ENCODE peak calls at places on chromosomes 5 and 9, in five cellular contexts. One of them, this sample, is unnamed.

GRCh38 chr9:126144215-126144614 is 182.4 kb upstream of the MVB12B start:
- DNase-seq in T-helper 2 cell: no peak
- DNase-seq in choroid plexus epithelial cell: no peak
- DNase-seq in colonic mucosa: no peak
- DNase-seq in Right ventricle myocardium inferior: no peak
- DNase-seq in this sample: no peak

GRCh38 chr5:56814361-56814962 is 887 bp upstream of the MAP3K1 start:
- DNase-seq in T-helper 2 cell: peak
- DNase-seq in choroid plexus epithelial cell: no peak
- DNase-seq in colonic mucosa: peak
- DNase-seq in Right ventricle myocardium inferior: peak
- DNase-seq in this sample: peak

GRCh38 chr5:43556857-43557593 is at the start of gene PAIP1:
- DNase-seq in T-helper 2 cell: peak
- DNase-seq in choroid plexus epithelial cell: peak
- DNase-seq in colonic mucosa: peak
- DNase-seq in Right ventricle myocardium inferior: peak
- DNase-seq in this sample: peak

GRCh38 chr5:176608937-176609723 is 826 bp downstream of the GPRIN1 start:
- DNase-seq in T-helper 2 cell: no peak
- DNase-seq in choroid plexus epithelial cell: no peak
- DNase-seq in colonic mucosa: no peak
- DNase-seq in Right ventricle myocardium inferior: peak
- DNase-seq in this sample: peak

GRCh38 chr5:143119881-143120341 is 283.6 kb downstream of the NR3C1 start:
- DNase-seq in T-helper 2 cell: no peak
- DNase-seq in choroid plexus epithelial cell: no peak
- DNase-seq in colonic mucosa: no peak
- DNase-seq in Right ventricle myocardium inferior: no peak
- DNase-seq in this sample: no peak

GRCh38 chr5:93188876-93189485 is 392.0 kb downstream of the NR2F1-AS1 start:
- DNase-seq in T-helper 2 cell: no peak
- DNase-seq in choroid plexus epithelial cell: no peak
- DNase-seq in colonic mucosa: no peak
- DNase-seq in Right ventricle myocardium inferior: no peak
- DNase-seq in this sample: no peak

GRCh38 chr5:164680216-164680615 is 1174.8 kb downstream of the MAT2B start:
- DNase-seq in T-helper 2 cell: no peak
- DNase-seq in choroid plexus epithelial cell: no peak
- DNase-seq in colonic mucosa: no peak
- DNase-seq in Right ventricle myocardium inferior: no peak
- DNase-seq in this sample: no peak

GRCh38 chr5:125394661-125395280 is 648.3 kb upstream of the ZNF608 start:
- DNase-seq in T-helper 2 cell: no peak
- DNase-seq in choroid plexus epithelial cell: peak
- DNase-seq in colonic mucosa: no peak
- DNase-seq in Right ventricle myocardium inferior: no peak
- DNase-seq in this sample: no peak

GRCh38 chr9:87494970-87495471 is 2.6 kb upstream of the DAPK1 start:
- DNase-seq in T-helper 2 cell: peak
- DNase-seq in choroid plexus epithelial cell: no peak
- DNase-seq in colonic mucosa: no peak
- DNase-seq in Right ventricle myocardium inferior: no peak
- DNase-seq in this sample: no peak

GRCh38 chr5:109944461-109944860 is 254.7 kb downstream of the MAN2A1 start:
- DNase-seq in T-helper 2 cell: no peak
- DNase-seq in choroid plexus epithelial cell: no peak
- DNase-seq in colonic mucosa: no peak
- DNase-seq in Right ventricle myocardium inferior: no peak
- DNase-seq in this sample: no peak

GRCh38 chr9:138077898-138078540 is 200.4 kb downstream of the CACNA1B start:
- DNase-seq in T-helper 2 cell: no peak
- DNase-seq in choroid plexus epithelial cell: no peak
- DNase-seq in colonic mucosa: no peak
- DNase-seq in Right ventricle myocardium inferior: no peak
- DNase-seq in this sample: no peak

GRCh38 chr9:72733896-72734295 is 212.5 kb downstream of the TMC1 start:
- DNase-seq in T-helper 2 cell: no peak
- DNase-seq in choroid plexus epithelial cell: no peak
- DNase-seq in colonic mucosa: no peak
- DNase-seq in Right ventricle myocardium inferior: no peak
- DNase-seq in this sample: peak

GRCh38 chr5:80128129-80128528 is 93.0 kb downstream of the THBS4 start:
- DNase-seq in T-helper 2 cell: no peak
- DNase-seq in choroid plexus epithelial cell: peak
- DNase-seq in colonic mucosa: no peak
- DNase-seq in Right ventricle myocardium inferior: no peak
- DNase-seq in this sample: no peak

GRCh38 chr5:57937501-57937900 is 454.9 kb upstream of the ACTBL2 start:
- DNase-seq in T-helper 2 cell: no peak
- DNase-seq in choroid plexus epithelial cell: peak
- DNase-seq in colonic mucosa: no peak
- DNase-seq in Right ventricle myocardium inferior: no peak
- DNase-seq in this sample: no peak

GRCh38 chr5:66436721-66437120 is 159.5 kb upstream of the MAST4 start:
- DNase-seq in T-helper 2 cell: no peak
- DNase-seq in choroid plexus epithelial cell: no peak
- DNase-seq in colonic mucosa: no peak
- DNase-seq in Right ventricle myocardium inferior: no peak
- DNase-seq in this sample: peak

GRCh38 chr9:137461316-137461662 is 2.2 kb upstream of the NSMF start:
- DNase-seq in T-helper 2 cell: no peak
- DNase-seq in choroid plexus epithelial cell: no peak
- DNase-seq in colonic mucosa: no peak
- DNase-seq in Right ventricle myocardium inferior: peak
- DNase-seq in this sample: no peak

GRCh38 chr5:152146566-152146965 is 221.9 kb upstream of the GLRA1 start:
- DNase-seq in T-helper 2 cell: no peak
- DNase-seq in choroid plexus epithelial cell: no peak
- DNase-seq in colonic mucosa: no peak
- DNase-seq in Right ventricle myocardium inferior: no peak
- DNase-seq in this sample: no peak

GRCh38 chr5:108735790-108736189 is 11.9 kb upstream of the FER start:
- DNase-seq in T-helper 2 cell: no peak
- DNase-seq in choroid plexus epithelial cell: no peak
- DNase-seq in colonic mucosa: no peak
- DNase-seq in Right ventricle myocardium inferior: no peak
- DNase-seq in this sample: no peak

GRCh38 chr9:136685792-136686533 is 1.3 kb downstream of the AGPAT2 start:
- DNase-seq in T-helper 2 cell: no peak
- DNase-seq in choroid plexus epithelial cell: no peak
- DNase-seq in colonic mucosa: no peak
- DNase-seq in Right ventricle myocardium inferior: no peak
- DNase-seq in this sample: peak

GRCh38 chr9:29740518-29740917 is 2167.2 kb upstream of the C9orf72 start:
- DNase-seq in T-helper 2 cell: peak
- DNase-seq in choroid plexus epithelial cell: no peak
- DNase-seq in colonic mucosa: no peak
- DNase-seq in Right ventricle myocardium inferior: no peak
- DNase-seq in this sample: no peak

GRCh38 chr5:154686490-154686889 is 68.7 kb upstream of the LARP1 start:
- DNase-seq in T-helper 2 cell: no peak
- DNase-seq in choroid plexus epithelial cell: peak
- DNase-seq in colonic mucosa: no peak
- DNase-seq in Right ventricle myocardium inferior: no peak
- DNase-seq in this sample: peak

GRCh38 chr9:120477534-120478001 is 102.4 kb downstream of the CDK5RAP2 start:
- DNase-seq in T-helper 2 cell: peak
- DNase-seq in choroid plexus epithelial cell: peak
- DNase-seq in colonic mucosa: peak
- DNase-seq in Right ventricle myocardium inferior: peak
- DNase-seq in this sample: peak

GRCh38 chr5:95591490-95591901 is 28.4 kb upstream of the GPR150 start:
- DNase-seq in T-helper 2 cell: peak
- DNase-seq in choroid plexus epithelial cell: peak
- DNase-seq in colonic mucosa: no peak
- DNase-seq in Right ventricle myocardium inferior: no peak
- DNase-seq in this sample: peak

GRCh38 chr5:471750-472058 is 28.7 kb downstream of the EXOC3 start:
- DNase-seq in T-helper 2 cell: no peak
- DNase-seq in choroid plexus epithelial cell: no peak
- DNase-seq in colonic mucosa: no peak
- DNase-seq in Right ventricle myocardium inferior: no peak
- DNase-seq in this sample: no peak

GRCh38 chr9:84383178-84383577 is 42.6 kb upstream of the SLC28A3 start:
- DNase-seq in T-helper 2 cell: no peak
- DNase-seq in choroid plexus epithelial cell: no peak
- DNase-seq in colonic mucosa: no peak
- DNase-seq in Right ventricle myocardium inferior: no peak
- DNase-seq in this sample: no peak

GRCh38 chr5:171450423-171451246 is 31.2 kb downstream of the FGF18 start:
- DNase-seq in T-helper 2 cell: no peak
- DNase-seq in choroid plexus epithelial cell: peak
- DNase-seq in colonic mucosa: peak
- DNase-seq in Right ventricle myocardium inferior: peak
- DNase-seq in this sample: peak

GRCh38 chr5:112681481-112681908 is 56.2 kb upstream of the APC start:
- DNase-seq in T-helper 2 cell: no peak
- DNase-seq in choroid plexus epithelial cell: no peak
- DNase-seq in colonic mucosa: no peak
- DNase-seq in Right ventricle myocardium inferior: no peak
- DNase-seq in this sample: peak

GRCh38 chr9:87957839-87958238 is 16.5 kb downstream of the CDK20 start:
- DNase-seq in T-helper 2 cell: peak
- DNase-seq in choroid plexus epithelial cell: no peak
- DNase-seq in colonic mucosa: no peak
- DNase-seq in Right ventricle myocardium inferior: no peak
- DNase-seq in this sample: no peak

GRCh38 chr9:130599625-130600024 is 20.2 kb downstream of the FUBP3 start:
- DNase-seq in T-helper 2 cell: no peak
- DNase-seq in choroid plexus epithelial cell: no peak
- DNase-seq in colonic mucosa: no peak
- DNase-seq in Right ventricle myocardium inferior: no peak
- DNase-seq in this sample: no peak

GRCh38 chr5:125485003-125485641 is 738.7 kb upstream of the ZNF608 start:
- DNase-seq in T-helper 2 cell: no peak
- DNase-seq in choroid plexus epithelial cell: peak
- DNase-seq in colonic mucosa: peak
- DNase-seq in Right ventricle myocardium inferior: no peak
- DNase-seq in this sample: peak

GRCh38 chr9:81529556-81530193 is 159.7 kb downstream of the TLE1 start:
- DNase-seq in T-helper 2 cell: no peak
- DNase-seq in choroid plexus epithelial cell: peak
- DNase-seq in colonic mucosa: no peak
- DNase-seq in Right ventricle myocardium inferior: no peak
- DNase-seq in this sample: peak

GRCh38 chr9:86918556-86918955 is 28.8 kb downstream of the GAS1 start:
- DNase-seq in T-helper 2 cell: no peak
- DNase-seq in choroid plexus epithelial cell: no peak
- DNase-seq in colonic mucosa: no peak
- DNase-seq in Right ventricle myocardium inferior: no peak
- DNase-seq in this sample: peak

GRCh38 chr5:7991125-7991821 is 122.3 kb downstream of the MTRR start:
- DNase-seq in T-helper 2 cell: no peak
- DNase-seq in choroid plexus epithelial cell: no peak
- DNase-seq in colonic mucosa: no peak
- DNase-seq in Right ventricle myocardium inferior: no peak
- DNase-seq in this sample: no peak

This sample was measured in GM23248.